ENCODE peak calls at places on chromosome 18, in five cellular contexts. P is sigmoid colon, V is COR-L47, O is dorsolateral prefrontal cortex, B is progenitor cell of endocrine pancreas. N is an unnamed sample.

GRCh38 chr18:49814147-49814499 is 790 bp upstream of the ACAA2 start:
- DNase-seq in P (peak), V (peak), O (no peak), B (no peak), N (no peak)

GRCh38 chr18:22753130-22753831 is 179.8 kb upstream of the RBBP8 start:
- DNase-seq in P (no peak), V (no peak), O (no peak), B (no peak), N (no peak)

GRCh38 chr18:13303761-13304364 is 85.3 kb downstream of the LDLRAD4 start:
- DNase-seq in P (no peak), V (no peak), O (no peak), B (no peak), N (no peak)

GRCh38 chr18:73888565-73888964 is 259.1 kb downstream of the FBXO15 start:
- DNase-seq in P (no peak), V (no peak), O (no peak), B (no peak), N (no peak)

GRCh38 chr18:37564796-37565137 is 831 bp downstream of the CELF4 start:
- DNase-seq in P (peak), V (no peak), O (no peak), B (peak), N (peak)

GRCh38 chr18:3920832-3921231 is 470.9 kb downstream of the TGIF1 start:
- DNase-seq in P (no peak), V (no peak), O (no peak), B (no peak), N (no peak)

GRCh38 chr18:32618501-32618985 is 147.9 kb upstream of the GAREM1 start:
- DNase-seq in P (no peak), V (no peak), O (no peak), B (no peak), N (no peak)

GRCh38 chr18:51767293-51767692 is 569.8 kb upstream of the MEX3C start:
- DNase-seq in P (no peak), V (no peak), O (no peak), B (no peak), N (no peak)

GRCh38 chr18:79986726-79987125 is 1.6 kb downstream of the TXNL4A start:
- DNase-seq in P (no peak), V (no peak), O (no peak), B (no peak), N (no peak)

GRCh38 chr18:77115461-77115907 is 17.1 kb downstream of the MBP start:
- DNase-seq in P (no peak), V (no peak), O (no peak), B (no peak), N (no peak)